ENCODE peak calls at places on chromosomes 3 and 15, in five cellular contexts. T is mucosa of descending colon, B is RPMI8226, L is type B pancreatic cell, E is endothelial cell of umbilical vein. N is an unnamed sample.

GRCh38 chr3:105228696-105229095 is 138.0 kb upstream of the ALCAM start:
- DNase-seq in T (no peak), B (no peak), L (no peak), E (no peak), N (no peak)

GRCh38 chr3:20401253-20401652 is 215.2 kb upstream of the SGO1 start:
- DNase-seq in T (no peak), B (no peak), L (no peak), E (no peak), N (no peak)

GRCh38 chr3:151796105-151796705 is 17.7 kb upstream of the AADAC start:
- DNase-seq in T (no peak), B (no peak), L (no peak), E (no peak), N (no peak)

GRCh38 chr3:160003520-160004128 is 15.0 kb downstream of the IL12A start:
- DNase-seq in T (no peak), B (peak; percentile 68), L (no peak), E (peak; percentile 68), N (no peak)

GRCh38 chr15:48355377-48355776 is 24.1 kb downstream of the DUT start:
- DNase-seq in T (no peak), B (peak; percentile 50), L (no peak), E (no peak), N (no peak)

GRCh38 chr3:5186089-5186853 is 1.2 kb upstream of the EDEM1 start:
- DNase-seq in T (no peak), B (peak; percentile 44), L (no peak), E (peak; percentile 22), N (no peak)

GRCh38 chr15:101135532-101136166 is 116.2 kb downstream of the CHSY1 start:
- DNase-seq in T (peak; percentile 49), B (no peak), L (no peak), E (no peak), N (no peak)

GRCh38 chr3:157405457-157405856 is 31.2 kb upstream of the PTX3 start:
- DNase-seq in T (no peak), B (no peak), L (no peak), E (no peak), N (no peak)

GRCh38 chr3:142127941-142128658 is 21.2 kb downstream of the TFDP2 start:
- DNase-seq in T (no peak), B (no peak), L (no peak), E (no peak), N (no peak)

GRCh38 chr15:65641723-65642475 is 20.2 kb downstream of the SLC24A1 start:
- DNase-seq in T (no peak), B (no peak), L (no peak), E (no peak), N (no peak)

GRCh38 chr3:178454714-178455113 is 81.5 kb upstream of the KCNMB2 start:
- DNase-seq in T (peak; percentile 49), B (no peak), L (no peak), E (no peak), N (no peak)

GRCh38 chr3:182303169-182303568 is 490.1 kb upstream of the ATP11B start:
- DNase-seq in T (no peak), B (no peak), L (no peak), E (no peak), N (no peak)

N was measured in HS-5.